ENCODE peak calls at places on chromosomes 11 and 22, in four cellular contexts. P, D, M and V are unnamed samples. For H3K4me1, the result is how much of the 10 kb centered on the place peaks cover.

GRCh38 chr11:43992834-43993637 is 50.6 kb downstream of the C11orf96 start:
- DNase-seq in P (no peak), D (no peak), M (no peak), V (no peak)

GRCh38 chr11:13947379-13947778 is 15.1 kb upstream of the SPON1 start:
- DNase-seq in P (no peak), D (no peak), M (no peak), V (no peak)

GRCh38 chr11:125001849-125002248 is 47.8 kb downstream of the CCDC15 start:
- DNase-seq in P (no peak), D (no peak), M (no peak), V (no peak)

GRCh38 chr11:8671651-8672062 is 10.8 kb downstream of the TRIM66 start:
- DNase-seq in P (no peak), D (no peak), M (no peak), V (no peak)

GRCh38 chr22:29032584-29032983 is 29.0 kb downstream of the C22orf31 start:
- DNase-seq in P (no peak), D (no peak), M (no peak), V (no peak)

GRCh38 chr11:8006349-8006977 is 19.3 kb downstream of the EIF3F start:
- DNase-seq in P (peak), D (peak), M (peak), V (peak)

GRCh38 chr11:124640660-124641059 is 18.0 kb downstream of the TBRG1 start:
- DNase-seq in P (no peak), D (no peak), M (no peak), V (no peak)

GRCh38 chr11:69403556-69404215 is 77.8 kb upstream of the LINC01488 start:
- DNase-seq in P (no peak), D (no peak), M (no peak), V (no peak)

GRCh38 chr22:49922484-49922883 is 4.0 kb downstream of the CRELD2 start:
- DNase-seq in P (no peak), D (no peak), M (no peak), V (no peak)

GRCh38 chr11:115471367-115471766 is 32.8 kb downstream of the CADM1 start:
- DNase-seq in P (no peak), D (no peak), M (no peak), V (no peak)

GRCh38 chr11:121482231-121483129 is 29.7 kb upstream of the SORL1-AS1 start:
- DNase-seq in P (no peak), D (peak), M (no peak), V (peak)

GRCh38 chr11:18261721-18262120 is 4.3 kb upstream of the SAA1 start:
- DNase-seq in P (no peak), D (no peak), M (no peak), V (no peak)

GRCh38 chr11:845872-846271 is 3.2 kb downstream of the TSPAN4 start:
- DNase-seq in P (no peak), D (no peak), M (no peak), V (no peak)

GRCh38 chr11:2137202-2138071 is 1.8 kb downstream of the IGF2 start:
- DNase-seq in P (peak), D (no peak), M (peak), V (no peak)

GRCh38 chr11:1207451-1208360 is 15.2 kb upstream of the MUC5B start:
- DNase-seq in P (no peak), D (no peak), M (peak), V (peak)

GRCh38 chr11:119764108-119764874 is 35.3 kb upstream of the NECTIN1 start:
- DNase-seq in P (peak), D (no peak), M (peak), V (no peak)

GRCh38 chr11:94402355-94402754 is 1.1 kb upstream of the GPR83 start:
- DNase-seq in P (no peak), D (no peak), M (no peak), V (no peak)

GRCh38 chr11:94400839-94401772 is at the start of gene GPR83:
- DNase-seq in P (peak), D (no peak), M (no peak), V (no peak)

GRCh38 chr11:94405062-94405461 is 3.8 kb upstream of the GPR83 start:
- DNase-seq in P (no peak), D (no peak), M (no peak), V (no peak)

GRCh38 chr11:94400075-94400838 is 962 bp downstream of the GPR83 start:
- DNase-seq in P (no peak), D (no peak), M (no peak), V (no peak)

DNA sequence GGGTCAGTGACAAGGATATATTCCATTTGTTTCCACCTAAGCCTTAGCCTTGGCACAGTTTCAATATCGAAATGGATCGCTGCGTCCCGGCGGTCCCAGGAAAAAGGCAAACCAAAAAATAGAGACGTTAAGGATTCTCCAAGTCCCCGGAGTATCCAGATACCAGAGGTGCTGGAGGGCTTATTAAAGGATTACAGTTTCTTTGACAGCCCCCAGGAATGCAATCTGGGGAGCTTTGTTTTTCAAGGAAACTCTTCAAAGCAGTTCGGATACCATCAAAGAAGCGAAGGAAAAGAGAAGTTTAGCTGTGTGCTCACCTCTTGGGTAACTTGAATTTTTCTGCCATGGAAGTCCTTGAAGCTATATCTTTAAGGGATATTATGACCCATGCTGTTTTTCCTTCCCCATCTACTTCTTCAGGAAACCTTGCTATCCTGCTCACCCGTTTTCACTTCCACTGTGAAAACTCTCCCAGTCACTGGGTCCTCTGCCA is 600 bp upstream of the GPR83 start:
- DNase-seq in P (no peak), D (no peak), M (no peak), V (no peak)
- H3K4me3 ChIP-seq in P (peak), D (no peak), M (peak), V (no peak)

DNA sequence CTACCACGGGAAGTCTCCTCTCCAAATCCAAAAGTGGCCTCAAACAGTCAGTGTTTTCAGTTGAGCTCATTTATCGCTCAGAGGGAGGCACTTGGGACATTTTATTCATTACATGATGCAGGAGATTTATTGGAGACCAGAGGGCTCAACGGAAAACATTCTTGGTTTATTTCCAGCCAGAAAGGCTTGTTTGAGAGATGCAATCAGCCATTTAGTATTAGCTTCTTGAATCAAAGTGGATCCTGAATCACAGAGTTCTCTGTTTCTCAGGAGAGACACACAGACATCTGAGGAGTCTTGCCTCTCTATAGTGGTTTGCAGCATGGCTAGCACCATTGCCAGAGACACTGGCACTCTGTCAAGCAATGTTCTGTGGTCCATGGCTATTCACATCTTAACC is 31.5 kb downstream of the CD44 start:
- DNase-seq in P (no peak), D (no peak), M (no peak), V (no peak)
- H3K4me1 ChIP-seq in P (under half), D (half or more), M (under half), V (half or more)

DNA sequence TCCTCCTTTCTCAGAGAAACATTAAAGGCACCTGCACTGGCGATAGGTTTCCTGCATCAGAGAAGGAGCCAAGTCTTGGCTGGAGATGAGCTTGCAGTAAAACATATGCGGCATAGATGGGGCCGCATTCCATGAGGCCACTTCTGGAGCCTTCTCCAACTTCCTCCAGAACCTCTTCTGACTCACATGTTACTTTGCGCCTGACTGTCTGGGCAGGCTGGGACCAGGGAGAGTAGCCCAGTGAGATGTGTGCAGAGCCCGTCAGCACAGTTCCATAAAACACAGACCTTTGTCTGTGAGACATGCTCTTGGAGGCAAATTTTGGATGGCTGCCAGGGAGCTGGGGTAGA is 55.4 kb upstream of the BID start:
- DNase-seq in P (no peak), D (no peak), M (no peak), V (no peak)
- H3K4me3 ChIP-seq in P (no peak), D (no peak), M (no peak), V (no peak)

GRCh38 chr11:68121067-68121899 is at the start of gene CHKA:
- DNase-seq in P (peak), D (peak), M (peak), V (peak)
- H3K4me1 ChIP-seq in P (under half), D (under half), M (under half), V (under half)

GRCh38 chr11:61698173-61698965 is 18.2 kb downstream of the DAGLA start:
- DNase-seq in P (no peak), D (no peak), M (no peak), V (no peak)
- H3K4me3 ChIP-seq in P (no peak), D (no peak), M (no peak), V (no peak)

GRCh38 chr11:27701262-27702105 is 1.2 kb upstream of the BDNF start:
- DNase-seq in P (peak), D (no peak), M (peak), V (no peak)

GRCh38 chr11:27700351-27701261 is at the start of gene BDNF:
- DNase-seq in P (peak), D (no peak), M (peak), V (no peak)

GRCh38 chr11:27703453-27703852 is 3.2 kb upstream of the BDNF start:
- DNase-seq in P (no peak), D (no peak), M (no peak), V (no peak)

GRCh38 chr11:27710536-27710935 is 10.3 kb upstream of the BDNF start:
- DNase-seq in P (no peak), D (no peak), M (no peak), V (no peak)

DNA sequence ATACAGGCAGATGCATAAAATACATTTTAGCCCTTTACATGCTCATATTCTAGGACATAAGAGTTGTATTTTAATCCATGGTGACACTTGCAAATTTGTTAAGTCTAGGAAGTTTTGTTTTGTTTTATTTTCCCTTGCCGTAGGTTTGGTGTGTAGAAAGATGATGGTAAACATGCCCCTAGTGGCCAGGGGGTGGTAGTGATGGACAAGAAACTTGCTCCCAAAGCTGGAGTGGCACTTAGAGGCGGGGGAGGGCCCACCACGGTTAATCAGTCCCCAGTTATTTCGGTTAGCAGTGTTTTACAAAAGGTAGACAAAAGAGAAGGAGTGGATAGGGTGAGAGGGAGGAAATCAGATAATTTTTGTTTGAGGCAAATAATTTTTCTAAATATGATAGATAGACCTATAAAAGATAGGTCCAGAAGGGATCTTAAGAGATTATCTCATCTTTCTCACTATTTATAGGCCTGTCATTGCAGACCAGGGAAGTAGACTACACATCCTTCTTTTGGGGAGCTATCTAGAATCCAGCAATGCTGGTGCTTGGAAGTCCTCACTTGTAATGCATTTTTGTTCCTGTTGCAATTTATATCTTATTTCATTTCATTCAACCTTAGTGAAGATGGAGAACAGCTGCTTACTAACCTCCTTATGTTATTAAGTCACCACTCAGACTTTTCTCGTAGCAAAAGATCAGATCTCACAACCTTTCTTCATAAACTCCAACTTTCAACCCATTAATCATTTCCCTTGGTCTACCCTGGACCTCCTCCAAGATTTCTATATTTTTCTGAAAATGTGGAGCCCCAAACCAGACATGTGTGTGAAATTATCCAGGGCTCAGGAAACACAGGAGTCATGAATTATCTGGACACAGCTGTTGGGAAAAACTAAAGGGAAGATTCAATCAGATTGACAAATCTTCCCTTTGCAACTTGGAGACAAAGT is 5.9 kb upstream of the BDNF start:
- DNase-seq in P (peak), D (no peak), M (no peak), V (no peak)
- H3K4me1 ChIP-seq in P (under half), D (under half), M (under half), V (under half)

GRCh38 chr11:65917077-65917433 is 1.8 kb downstream of the C11orf68 start:
- DNase-seq in P (no peak), D (no peak), M (no peak), V (no peak)

GRCh38 chr11:65915821-65916251 is 3.0 kb downstream of the C11orf68 start:
- DNase-seq in P (no peak), D (no peak), M (peak), V (no peak)

GRCh38 chr11:65917434-65918210 is 1.2 kb downstream of the C11orf68 start:
- DNase-seq in P (no peak), D (no peak), M (no peak), V (no peak)

GRCh38 chr11:65916391-65916790 is 2.5 kb downstream of the C11orf68 start:
- DNase-seq in P (no peak), D (no peak), M (no peak), V (no peak)

GRCh38 chr11:65915101-65915820 is 3.6 kb downstream of the C11orf68 start:
- DNase-seq in P (no peak), D (no peak), M (no peak), V (no peak)
- H3K4me3 ChIP-seq in P (no peak), D (no peak), M (peak), V (no peak)

GRCh38 chr11:19768197-19768596 is 55.6 kb downstream of the NAV2 start:
- DNase-seq in P (no peak), D (no peak), M (no peak), V (no peak)

GRCh38 chr11:19768815-19769214 is 56.2 kb downstream of the NAV2 start:
- DNase-seq in P (no peak), D (no peak), M (no peak), V (no peak)

GRCh38 chr11:19767691-19768151 is 55.1 kb downstream of the NAV2 start:
- DNase-seq in P (no peak), D (no peak), M (no peak), V (no peak)

GRCh38 chr11:19766206-19766605 is 53.6 kb downstream of the NAV2 start:
- DNase-seq in P (peak), D (no peak), M (no peak), V (no peak)

GRCh38 chr11:19766810-19767209 is 54.2 kb downstream of the NAV2 start:
- DNase-seq in P (no peak), D (no peak), M (peak), V (no peak)
- H3K4me1 ChIP-seq in P (under half), D (under half), M (under half), V (under half)